ENCODE peak calls at places on chromosome 2, in five cellular contexts. T is HepG2, I is fibroblast of lung, D is esophagus muscularis mucosa, S is MM.1S. K is an unnamed sample.

GRCh38 chr2:66582975-66583842 is 148.3 kb downstream of the MEIS1 start:
- DNase-seq in T (no peak), I (no peak), D (no peak), S (no peak), K (no peak)

GRCh38 chr2:219636941-219637841 is 9.8 kb downstream of the SLC4A3 start:
- DNase-seq in T (no peak), I (no peak), D (no peak), S (no peak), K (no peak)

GRCh38 chr2:174399171-174399570 is 3.6 kb downstream of the SCRN3 start:
- DNase-seq in T (no peak), I (peak; percentile 71), D (no peak), S (no peak), K (no peak)

GRCh38 chr2:12046641-12047040 is 300.2 kb downstream of the LPIN1 start:
- DNase-seq in T (no peak), I (peak; percentile 65), D (no peak), S (no peak), K (no peak)

GRCh38 chr2:40286721-40287120 is 165.2 kb downstream of the SLC8A1 start:
- DNase-seq in T (no peak), I (no peak), D (no peak), S (no peak), K (no peak)

GRCh38 chr2:48854681-48855080 is 99.2 kb upstream of the LHCGR start:
- DNase-seq in T (no peak), I (no peak), D (peak; percentile 68), S (no peak), K (no peak)

GRCh38 chr2:189702071-189702470 is 27.6 kb downstream of the ANKAR start:
- DNase-seq in T (peak; percentile 21), I (no peak), D (no peak), S (no peak), K (no peak)

GRCh38 chr2:68995911-68996310 is 17.1 kb upstream of the ANTXR1 start:
- DNase-seq in T (peak; percentile 40), I (no peak), D (no peak), S (no peak), K (no peak)

GRCh38 chr2:158926478-158926948 is 41.9 kb upstream of the TANC1 start:
- DNase-seq in T (peak; percentile 30), I (peak; percentile 82), D (no peak), S (no peak), K (no peak)

GRCh38 chr2:229731916-229732315 is 17.6 kb upstream of the DNER start:
- DNase-seq in T (no peak), I (peak; percentile 27), D (no peak), S (peak; percentile 71), K (no peak)

GRCh38 chr2:18781541-18782280 is 192.3 kb upstream of the NT5C1B start:
- DNase-seq in T (no peak), I (no peak), D (no peak), S (no peak), K (no peak)

GRCh38 chr2:9156483-9156882 is 50.1 kb upstream of the ASAP2 start:
- DNase-seq in T (no peak), I (no peak), D (no peak), S (no peak), K (no peak)

GRCh38 chr2:17107131-17107530 is 411.1 kb downstream of the RAD51AP2 start:
- DNase-seq in T (no peak), I (peak; percentile 78), D (no peak), S (no peak), K (no peak)

GRCh38 chr2:151945186-151945585 is 117.0 kb upstream of the ARL5A start:
- DNase-seq in T (no peak), I (no peak), D (no peak), S (no peak), K (no peak)

GRCh38 chr2:26675651-26676255 is 16.8 kb upstream of the KCNK3 start:
- DNase-seq in T (no peak), I (no peak), D (no peak), S (no peak), K (no peak)

GRCh38 chr2:239192975-239193374 is 207.8 kb downstream of the HDAC4 start:
- DNase-seq in T (no peak), I (no peak), D (no peak), S (no peak), K (no peak)

GRCh38 chr2:239193426-239193825 is 207.4 kb downstream of the HDAC4 start:
- DNase-seq in T (no peak), I (no peak), D (no peak), S (no peak), K (no peak)

GRCh38 chr2:239193925-239194687 is 206.7 kb downstream of the HDAC4 start:
- DNase-seq in T (no peak), I (no peak), D (no peak), S (no peak), K (no peak)

GRCh38 chr2:239190921-239191885 is 209.6 kb downstream of the HDAC4 start:
- DNase-seq in T (no peak), I (no peak), D (no peak), S (no peak), K (no peak)

DNA sequence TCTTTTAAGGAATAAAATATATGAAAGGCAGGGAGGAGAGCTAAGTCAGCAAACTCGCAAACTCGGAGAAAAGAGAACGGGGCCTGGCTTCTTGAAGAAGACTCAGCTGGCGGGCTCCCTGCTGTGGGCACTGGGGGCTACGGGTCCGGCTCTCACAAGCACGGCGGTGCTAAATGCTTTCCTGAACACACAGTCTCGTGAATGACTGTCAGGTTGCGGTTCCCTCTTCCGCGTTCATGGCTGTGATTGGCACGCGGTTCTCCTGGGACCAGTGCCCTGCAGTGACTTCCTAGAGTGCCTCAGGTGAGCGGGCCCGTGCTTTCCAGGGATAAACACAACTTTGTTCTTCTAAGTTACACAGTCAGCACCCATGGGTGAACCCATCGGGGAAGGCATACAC is 208.4 kb downstream of the HDAC4 start:
- DNase-seq in T (no peak), I (no peak), D (no peak), S (no peak), K (no peak)
- H3K4me1 ChIP-seq in T (no peaks in the 10 kb centered on the region), I (no peaks in the 10 kb centered on the region), D (peaks cover 4% of the 10 kb centered on the region), S (no peaks in the 10 kb centered on the region), K (no peaks in the 10 kb centered on the region)

DNA sequence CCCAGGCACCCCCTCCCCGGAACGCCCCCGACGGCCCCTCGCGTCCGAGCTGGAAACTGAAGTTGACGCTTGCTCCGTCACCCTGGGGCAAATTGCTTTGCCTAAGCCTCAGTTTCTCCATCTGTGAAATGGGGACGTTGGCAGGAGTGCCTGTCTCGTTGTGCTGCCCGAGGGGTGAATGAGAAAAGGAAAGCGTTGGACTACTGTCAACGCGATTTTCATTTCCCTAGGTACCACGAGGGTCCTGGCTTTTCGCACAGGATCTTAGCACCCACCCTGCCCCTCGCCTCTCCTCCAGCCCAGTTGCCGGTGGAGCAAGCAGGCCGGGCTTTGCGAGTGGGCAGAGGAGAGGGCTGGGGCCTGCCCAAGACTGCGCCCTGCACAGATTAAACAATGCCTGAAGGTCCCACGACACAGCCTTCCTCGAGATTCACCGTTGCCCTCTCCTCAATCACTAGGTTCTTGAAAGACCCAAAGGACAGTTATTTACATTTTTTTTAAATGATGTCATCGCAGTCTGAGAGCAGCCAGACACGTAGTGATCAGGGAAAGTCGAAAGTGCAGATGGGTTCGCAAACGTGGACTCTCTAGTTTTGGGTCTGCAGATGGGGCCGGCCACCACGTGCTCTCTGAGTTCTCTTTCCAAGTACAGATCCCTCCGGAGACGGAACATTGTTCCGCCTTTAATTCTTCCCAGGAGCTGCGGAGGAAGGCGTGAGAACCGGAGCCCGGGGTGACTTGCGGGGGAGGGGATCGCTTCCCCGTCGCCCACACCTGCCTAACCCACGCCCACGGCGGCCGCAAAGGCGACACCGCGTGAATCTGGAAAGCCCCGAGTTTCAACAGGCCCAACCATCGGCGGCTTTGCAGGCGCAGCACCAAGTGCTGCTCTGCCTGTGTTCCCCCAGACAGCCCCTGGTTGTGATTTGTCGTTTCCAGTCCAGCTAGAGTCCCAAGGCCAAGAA is 54.1 kb downstream of the PKDCC start:
- DNase-seq in T (peak; percentile 71), I (peak; percentile 92), D (no peak), S (peak; percentile 92), K (no peak)
- H3K4me1 ChIP-seq in T (peaks cover 82% of the 10 kb centered on the region), I (peaks cover 14% of the 10 kb centered on the region), D (peaks cover 30% of the 10 kb centered on the region), S (peaks cover 81% of the 10 kb centered on the region), K (peaks cover 26% of the 10 kb centered on the region)

DNA sequence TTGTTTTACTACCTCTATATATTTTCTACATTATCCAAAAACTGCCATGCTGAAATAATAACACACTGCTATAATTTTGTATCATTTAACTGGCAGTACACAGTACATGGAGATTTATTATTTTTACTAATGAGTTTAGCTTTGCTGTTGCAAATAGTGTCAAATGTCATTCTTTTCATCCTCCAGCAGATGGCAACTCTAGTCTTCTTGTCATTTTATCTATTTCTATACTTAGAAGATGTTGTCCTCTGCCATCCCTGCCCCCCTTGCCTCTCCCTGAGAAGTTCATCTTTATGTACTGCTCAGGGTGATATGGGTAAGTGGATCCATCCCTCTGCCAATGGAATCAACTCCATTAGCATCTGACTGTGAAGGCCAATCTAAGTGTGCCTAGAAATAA is 21.7 kb upstream of the LRRTM1 start:
- DNase-seq in T (peak; percentile 18), I (peak; percentile 27), D (no peak), S (peak; percentile 52), K (no peak)
- H3K4me1 ChIP-seq in T (no peaks in the 10 kb centered on the region), I (no peaks in the 10 kb centered on the region), D (no peaks in the 10 kb centered on the region), S (no peaks in the 10 kb centered on the region), K (no peaks in the 10 kb centered on the region)

GRCh38 chr2:241750076-241750840 is 15.8 kb downstream of the D2HGDH start:
- DNase-seq in T (no peak), I (no peak), D (no peak), S (no peak), K (no peak)

GRCh38 chr2:241751152-241751551 is 16.7 kb downstream of the D2HGDH start:
- DNase-seq in T (no peak), I (no peak), D (no peak), S (no peak), K (no peak)

GRCh38 chr2:241746084-241746483 is 11.7 kb downstream of the D2HGDH start:
- DNase-seq in T (no peak), I (no peak), D (no peak), S (no peak), K (no peak)

GRCh38 chr2:241751776-241752175 is 17.3 kb downstream of the D2HGDH start:
- DNase-seq in T (no peak), I (no peak), D (no peak), S (no peak), K (no peak)

GRCh38 chr2:241748468-241749256 is 14.2 kb downstream of the D2HGDH start:
- DNase-seq in T (no peak), I (no peak), D (no peak), S (no peak), K (no peak)
- H3K4me1 ChIP-seq in T (peaks cover 8% of the 10 kb centered on the region), I (no peaks in the 10 kb centered on the region), D (peaks cover 12% of the 10 kb centered on the region), S (no peaks in the 10 kb centered on the region), K (no peaks in the 10 kb centered on the region)

GRCh38 chr2:241981076-241981700 is 111.7 kb downstream of the RTP5 start:
- DNase-seq in T (no peak), I (no peak), D (no peak), S (no peak), K (no peak)
- H3K4me1 ChIP-seq in T (peaks cover 9% of the 10 kb centered on the region), I (no peaks in the 10 kb centered on the region), D (no peaks in the 10 kb centered on the region), S (no peaks in the 10 kb centered on the region), K (peaks cover 9% of the 10 kb centered on the region)

K was measured in DND-41.